ENCODE peak calls at places on chromosomes 1 and 21, in eight cellular contexts. One of them, this sample, is unnamed.

GRCh38 chr1:32494196-32494595 is 29.3 kb downstream of the ZBTB8B start:
- DNase-seq in AG09309: no peak
- DNase-seq in mesendoderm: no peak
- DNase-seq in HEK293T: no peak
- DNase-seq in T47D: no peak
- DNase-seq in stimulated activated CD4-positive, alpha-beta T cell treated with anti-CD3 and anti-CD28 coated beads, TNF-alpha, amount 100 ng/mL, for 1 hour: no peak
- DNase-seq in testis: no peak
- DNase-seq in transverse colon: no peak
- DNase-seq in this sample: no peak

GRCh38 chr1:153429266-153430165 is 13.2 kb downstream of the S100A7A start:
- DNase-seq in transverse colon: no peak
- DNase-seq in testis: no peak
- DNase-seq in T47D: no peak
- DNase-seq in HEK293T: no peak
- DNase-seq in AG09309: no peak
- DNase-seq in mesendoderm: no peak
- DNase-seq in stimulated activated CD4-positive, alpha-beta T cell treated with anti-CD3 and anti-CD28 coated beads, TNF-alpha, amount 100 ng/mL, for 1 hour: no peak
- DNase-seq in this sample: no peak

GRCh38 chr1:29121516-29121937 is 2.2 kb downstream of the TMEM200B start:
- DNase-seq in T47D: no peak
- DNase-seq in stimulated activated CD4-positive, alpha-beta T cell treated with anti-CD3 and anti-CD28 coated beads, TNF-alpha, amount 100 ng/mL, for 1 hour: no peak
- DNase-seq in transverse colon: peak; percentile 10
- DNase-seq in testis: no peak
- DNase-seq in HEK293T: no peak
- DNase-seq in mesendoderm: no peak
- DNase-seq in AG09309: no peak
- DNase-seq in this sample: no peak

GRCh38 chr1:59266180-59266926 is 30.5 kb upstream of the FGGY start:
- DNase-seq in testis: no peak
- DNase-seq in AG09309: no peak
- DNase-seq in T47D: no peak
- DNase-seq in mesendoderm: no peak
- DNase-seq in transverse colon: no peak
- DNase-seq in HEK293T: no peak
- DNase-seq in stimulated activated CD4-positive, alpha-beta T cell treated with anti-CD3 and anti-CD28 coated beads, TNF-alpha, amount 100 ng/mL, for 1 hour: no peak
- DNase-seq in this sample: no peak

GRCh38 chr1:83641206-83641658 is 357.7 kb downstream of the TTLL7 start:
- DNase-seq in T47D: no peak
- DNase-seq in transverse colon: no peak
- DNase-seq in HEK293T: peak; percentile 18
- DNase-seq in stimulated activated CD4-positive, alpha-beta T cell treated with anti-CD3 and anti-CD28 coated beads, TNF-alpha, amount 100 ng/mL, for 1 hour: no peak
- DNase-seq in mesendoderm: peak; percentile 11
- DNase-seq in AG09309: no peak
- DNase-seq in testis: peak; percentile 14
- DNase-seq in this sample: no peak

GRCh38 chr1:89512996-89513395 is 11.6 kb upstream of the LRRC8B start:
- DNase-seq in testis: no peak
- DNase-seq in stimulated activated CD4-positive, alpha-beta T cell treated with anti-CD3 and anti-CD28 coated beads, TNF-alpha, amount 100 ng/mL, for 1 hour: no peak
- DNase-seq in mesendoderm: peak; percentile 6
- DNase-seq in AG09309: no peak
- DNase-seq in HEK293T: no peak
- DNase-seq in transverse colon: no peak
- DNase-seq in T47D: no peak
- DNase-seq in this sample: no peak

GRCh38 chr1:208207388-208208131 is 36.6 kb downstream of the PLXNA2 start:
- DNase-seq in HEK293T: no peak
- DNase-seq in mesendoderm: peak; percentile 69
- DNase-seq in T47D: no peak
- DNase-seq in transverse colon: no peak
- DNase-seq in testis: peak; percentile 27
- DNase-seq in AG09309: peak; percentile 69
- DNase-seq in stimulated activated CD4-positive, alpha-beta T cell treated with anti-CD3 and anti-CD28 coated beads, TNF-alpha, amount 100 ng/mL, for 1 hour: no peak
- DNase-seq in this sample: no peak

GRCh38 chr1:248696261-248696660 is 6.3 kb downstream of the OR14I1 start:
- DNase-seq in stimulated activated CD4-positive, alpha-beta T cell treated with anti-CD3 and anti-CD28 coated beads, TNF-alpha, amount 100 ng/mL, for 1 hour: no peak
- DNase-seq in HEK293T: no peak
- DNase-seq in mesendoderm: no peak
- DNase-seq in transverse colon: peak; percentile 48
- DNase-seq in testis: peak; percentile 56
- DNase-seq in T47D: peak; percentile 25
- DNase-seq in AG09309: no peak
- DNase-seq in this sample: peak; percentile 18

GRCh38 chr1:225878282-225878681 is 3.9 kb downstream of the TMEM63A start:
- DNase-seq in mesendoderm: no peak
- DNase-seq in AG09309: no peak
- DNase-seq in T47D: no peak
- DNase-seq in HEK293T: no peak
- DNase-seq in testis: no peak
- DNase-seq in transverse colon: no peak
- DNase-seq in stimulated activated CD4-positive, alpha-beta T cell treated with anti-CD3 and anti-CD28 coated beads, TNF-alpha, amount 100 ng/mL, for 1 hour: no peak
- DNase-seq in this sample: peak; percentile 70

GRCh38 chr1:39973503-39974135 is 18.7 kb downstream of the MFSD2A start:
- DNase-seq in AG09309: no peak
- DNase-seq in mesendoderm: peak; percentile 79
- DNase-seq in HEK293T: peak; percentile 83
- DNase-seq in testis: peak; percentile 90
- DNase-seq in T47D: peak; percentile 42
- DNase-seq in transverse colon: peak; percentile 84
- DNase-seq in stimulated activated CD4-positive, alpha-beta T cell treated with anti-CD3 and anti-CD28 coated beads, TNF-alpha, amount 100 ng/mL, for 1 hour: peak; percentile 17
- DNase-seq in this sample: peak; percentile 73

GRCh38 chr21:38499296-38499695 is 1.0 kb upstream of the ERG start:
- DNase-seq in T47D: no peak
- DNase-seq in transverse colon: no peak
- DNase-seq in stimulated activated CD4-positive, alpha-beta T cell treated with anti-CD3 and anti-CD28 coated beads, TNF-alpha, amount 100 ng/mL, for 1 hour: no peak
- DNase-seq in mesendoderm: no peak
- DNase-seq in AG09309: no peak
- DNase-seq in testis: no peak
- DNase-seq in HEK293T: no peak
- DNase-seq in this sample: no peak

GRCh38 chr1:72006092-72006491 is 276.2 kb downstream of the NEGR1 start:
- DNase-seq in HEK293T: no peak
- DNase-seq in mesendoderm: no peak
- DNase-seq in T47D: no peak
- DNase-seq in stimulated activated CD4-positive, alpha-beta T cell treated with anti-CD3 and anti-CD28 coated beads, TNF-alpha, amount 100 ng/mL, for 1 hour: no peak
- DNase-seq in transverse colon: no peak
- DNase-seq in AG09309: no peak
- DNase-seq in testis: no peak
- DNase-seq in this sample: no peak

GRCh38 chr1:236550961-236551851 is 27.4 kb downstream of the LGALS8 start:
- DNase-seq in mesendoderm: no peak
- DNase-seq in transverse colon: no peak
- DNase-seq in HEK293T: no peak
- DNase-seq in testis: no peak
- DNase-seq in T47D: no peak
- DNase-seq in stimulated activated CD4-positive, alpha-beta T cell treated with anti-CD3 and anti-CD28 coated beads, TNF-alpha, amount 100 ng/mL, for 1 hour: no peak
- DNase-seq in AG09309: no peak
- DNase-seq in this sample: no peak

GRCh38 chr1:150089846-150090520 is 22.4 kb downstream of the VPS45 start:
- DNase-seq in T47D: no peak
- DNase-seq in transverse colon: no peak
- DNase-seq in stimulated activated CD4-positive, alpha-beta T cell treated with anti-CD3 and anti-CD28 coated beads, TNF-alpha, amount 100 ng/mL, for 1 hour: no peak
- DNase-seq in mesendoderm: no peak
- DNase-seq in testis: no peak
- DNase-seq in HEK293T: no peak
- DNase-seq in AG09309: no peak
- DNase-seq in this sample: no peak

GRCh38 chr21:41824466-41825207 is 54.5 kb downstream of the PRDM15 start:
- DNase-seq in stimulated activated CD4-positive, alpha-beta T cell treated with anti-CD3 and anti-CD28 coated beads, TNF-alpha, amount 100 ng/mL, for 1 hour: no peak
- DNase-seq in HEK293T: no peak
- DNase-seq in AG09309: no peak
- DNase-seq in mesendoderm: no peak
- DNase-seq in T47D: no peak
- DNase-seq in transverse colon: no peak
- DNase-seq in testis: no peak
- DNase-seq in this sample: no peak

GRCh38 chr1:210250665-210250997 is 18.0 kb downstream of the SERTAD4 start:
- DNase-seq in transverse colon: peak; percentile 33
- DNase-seq in stimulated activated CD4-positive, alpha-beta T cell treated with anti-CD3 and anti-CD28 coated beads, TNF-alpha, amount 100 ng/mL, for 1 hour: no peak
- DNase-seq in HEK293T: peak; percentile 60
- DNase-seq in testis: no peak
- DNase-seq in AG09309: no peak
- DNase-seq in mesendoderm: peak; percentile 91
- DNase-seq in T47D: no peak
- DNase-seq in this sample: no peak

GRCh38 chr1:45067806-45068205 is 55.8 kb downstream of the UROD start:
- DNase-seq in stimulated activated CD4-positive, alpha-beta T cell treated with anti-CD3 and anti-CD28 coated beads, TNF-alpha, amount 100 ng/mL, for 1 hour: no peak
- DNase-seq in HEK293T: no peak
- DNase-seq in T47D: no peak
- DNase-seq in AG09309: no peak
- DNase-seq in testis: no peak
- DNase-seq in transverse colon: no peak
- DNase-seq in mesendoderm: no peak
- DNase-seq in this sample: no peak

GRCh38 chr1:79543435-79543834 is 536.9 kb upstream of the ADGRL4 start:
- DNase-seq in HEK293T: no peak
- DNase-seq in testis: no peak
- DNase-seq in mesendoderm: no peak
- DNase-seq in T47D: no peak
- DNase-seq in stimulated activated CD4-positive, alpha-beta T cell treated with anti-CD3 and anti-CD28 coated beads, TNF-alpha, amount 100 ng/mL, for 1 hour: no peak
- DNase-seq in AG09309: no peak
- DNase-seq in transverse colon: no peak
- DNase-seq in this sample: no peak

GRCh38 chr1:150550222-150551048 is 1.2 kb downstream of the ADAMTSL4 start:
- DNase-seq in HEK293T: no peak
- DNase-seq in AG09309: no peak
- DNase-seq in mesendoderm: peak; percentile 68
- DNase-seq in T47D: no peak
- DNase-seq in stimulated activated CD4-positive, alpha-beta T cell treated with anti-CD3 and anti-CD28 coated beads, TNF-alpha, amount 100 ng/mL, for 1 hour: no peak
- DNase-seq in testis: no peak
- DNase-seq in transverse colon: peak; percentile 19
- DNase-seq in this sample: no peak

GRCh38 chr1:178151831-178152230 is 57.9 kb downstream of the RASAL2 start:
- DNase-seq in mesendoderm: no peak
- DNase-seq in AG09309: no peak
- DNase-seq in transverse colon: no peak
- DNase-seq in T47D: no peak
- DNase-seq in HEK293T: no peak
- DNase-seq in stimulated activated CD4-positive, alpha-beta T cell treated with anti-CD3 and anti-CD28 coated beads, TNF-alpha, amount 100 ng/mL, for 1 hour: no peak
- DNase-seq in testis: no peak
- DNase-seq in this sample: no peak

This sample was measured in HuH-7.5.